ENCODE peak calls at places on chromosomes 13 and 19, in six cellular contexts. X, Y, V, J, C and G are unnamed samples.

GRCh38 chr13:35961002-35961401 is 170.2 kb downstream of the DCLK1 start:
- DNase-seq in X (no peak), Y (no peak), V (no peak), J (no peak), C (no peak), G (no peak)

GRCh38 chr13:75544681-75545333 is 4.8 kb upstream of the UCHL3 start:
- DNase-seq in X (peak; percentile 90), Y (peak; percentile 64), V (no peak), J (no peak), C (no peak), G (peak; percentile 84)

GRCh38 chr19:46040952-46041500 is at the start of gene IGFL4:
- DNase-seq in X (no peak), Y (no peak), V (no peak), J (no peak), C (no peak), G (no peak)

GRCh38 chr13:99416411-99417121 is 84.7 kb upstream of the TM9SF2 start:
- DNase-seq in X (no peak), Y (no peak), V (no peak), J (no peak), C (no peak), G (no peak)

GRCh38 chr13:43227721-43228120 is 204.3 kb downstream of the DNAJC15 start:
- DNase-seq in X (peak; percentile 59), Y (peak; percentile 62), V (no peak), J (no peak), C (no peak), G (no peak)

GRCh38 chr19:10712754-10713153 is 5.1 kb upstream of the DNM2 start:
- DNase-seq in X (no peak), Y (no peak), V (no peak), J (no peak), C (no peak), G (no peak)

GRCh38 chr19:5128932-5129389 is 160.0 kb downstream of the KDM4B start:
- DNase-seq in X (no peak), Y (peak; percentile 50), V (no peak), J (no peak), C (no peak), G (no peak)

GRCh38 chr13:77325371-77325941 is 1.4 kb downstream of the MYCBP2 start:
- DNase-seq in X (no peak), Y (peak; percentile 43), V (no peak), J (no peak), C (no peak), G (peak; percentile 9)

GRCh38 chr13:76884571-76885202 is 1.5 kb downstream of the KCTD12 start:
- DNase-seq in X (peak; percentile 20), Y (peak; percentile 59), V (no peak), J (no peak), C (no peak), G (peak; percentile 42)

GRCh38 chr13:113794086-113794485 is 35.1 kb downstream of the TMEM255B start:
- DNase-seq in X (no peak), Y (no peak), V (no peak), J (no peak), C (no peak), G (no peak)

GRCh38 chr19:39057615-39058014 is 25.3 kb upstream of the FBXO27 start:
- DNase-seq in X (no peak), Y (no peak), V (no peak), J (no peak), C (no peak), G (no peak)

GRCh38 chr13:33312150-33312908 is 26.8 kb upstream of the STARD13 start:
- DNase-seq in X (peak; percentile 37), Y (peak; percentile 28), V (no peak), J (no peak), C (no peak), G (no peak)

GRCh38 chr19:55442372-55443044 is 592 bp downstream of the SHISA7 start:
- DNase-seq in X (no peak), Y (no peak), V (no peak), J (no peak), C (peak; percentile 67), G (no peak)

GRCh38 chr19:56980864-56981263 is 138.9 kb upstream of the USP29 start:
- DNase-seq in X (no peak), Y (no peak), V (no peak), J (no peak), C (no peak), G (no peak)

GRCh38 chr13:84187626-84188025 is 305.4 kb upstream of the SLITRK1 start:
- DNase-seq in X (no peak), Y (no peak), V (no peak), J (no peak), C (no peak), G (no peak)

GRCh38 chr19:19120308-19121156 is 17.7 kb downstream of the TMEM161A start:
- DNase-seq in X (peak; percentile 62), Y (peak; percentile 74), V (peak; percentile 95), J (peak; percentile 99), C (peak; percentile 100), G (peak; percentile 52)

GRCh38 chr19:55310498-55310897 is 14.6 kb downstream of the TMEM150B start:
- DNase-seq in X (no peak), Y (no peak), V (no peak), J (no peak), C (no peak), G (no peak)

GRCh38 chr13:106649495-106649894 is 81.6 kb upstream of the ARGLU1 start:
- DNase-seq in X (peak; percentile 22), Y (no peak), V (no peak), J (no peak), C (no peak), G (no peak)

GRCh38 chr13:99967884-99968520 is 3.6 kb downstream of the ZIC5 start:
- DNase-seq in X (no peak), Y (no peak), V (no peak), J (no peak), C (no peak), G (no peak)

GRCh38 chr13:43085545-43085944 is 62.2 kb downstream of the DNAJC15 start:
- DNase-seq in X (peak; percentile 61), Y (peak; percentile 52), V (no peak), J (no peak), C (no peak), G (no peak)

GRCh38 chr13:48976677-48977625 is 1.2 kb downstream of the FNDC3A start:
- DNase-seq in X (no peak), Y (peak; percentile 40), V (no peak), J (no peak), C (no peak), G (peak; percentile 93)

GRCh38 chr19:18433039-18433691 is 4.8 kb downstream of the ISYNA1 start:
- DNase-seq in X (no peak), Y (peak; percentile 50), V (no peak), J (no peak), C (peak; percentile 63), G (peak; percentile 49)

GRCh38 chr13:111168116-111168515 is 53.0 kb downstream of the ARHGEF7 start:
- DNase-seq in X (no peak), Y (no peak), V (no peak), J (no peak), C (no peak), G (no peak)

GRCh38 chr19:42290523-42291436 is 11.2 kb upstream of the PRR19 start:
- DNase-seq in X (no peak), Y (peak; percentile 54), V (no peak), J (no peak), C (peak; percentile 45), G (peak; percentile 34)

GRCh38 chr19:39613597-39613996 is 11.3 kb downstream of the LGALS13 start:
- DNase-seq in X (no peak), Y (no peak), V (no peak), J (no peak), C (no peak), G (no peak)

GRCh38 chr13:28394422-28394821 is 100.5 kb downstream of the FLT1 start:
- DNase-seq in X (peak; percentile 34), Y (peak; percentile 24), V (no peak), J (no peak), C (no peak), G (no peak)

GRCh38 chr13:35720690-35721554 is 244.4 kb upstream of the MAB21L1 start:
- DNase-seq in X (peak; percentile 46), Y (peak; percentile 57), V (peak; percentile 74), J (peak; percentile 60), C (peak; percentile 80), G (peak; percentile 69)

GRCh38 chr19:29004796-29005195 is 208.2 kb downstream of the UQCRFS1 start:
- DNase-seq in X (no peak), Y (no peak), V (no peak), J (no peak), C (no peak), G (no peak)

GRCh38 chr19:11887618-11888531 is at the start of gene ZNF69:
- DNase-seq in X (peak; percentile 62), Y (peak; percentile 87), V (peak; percentile 89), J (peak; percentile 75), C (peak; percentile 97), G (peak; percentile 93)

GRCh38 chr13:19159181-19159580 is 22.4 kb downstream of the TUBA3C start:
- DNase-seq in X (no peak), Y (no peak), V (no peak), J (no peak), C (no peak), G (no peak)
- H3K14ac ChIP-seq in X (no peak overlapping the region), Y (no peak overlapping the region), V (no peak overlapping the region), J (no peak overlapping the region), C (no peak overlapping the region), G (no peak overlapping the region)

GRCh38 chr19:44757057-44757734 is 8.7 kb downstream of the BCL3 start:
- DNase-seq in X (peak; percentile 73), Y (peak; percentile 85), V (no peak), J (no peak), C (no peak), G (peak; percentile 77)
- H3K27ac ChIP-seq in X (peak overlapping the region; percentile 33), Y (no peak overlapping the region), V (no peak overlapping the region), J (no peak overlapping the region), C (no peak overlapping the region), G (no peak overlapping the region)

DNA sequence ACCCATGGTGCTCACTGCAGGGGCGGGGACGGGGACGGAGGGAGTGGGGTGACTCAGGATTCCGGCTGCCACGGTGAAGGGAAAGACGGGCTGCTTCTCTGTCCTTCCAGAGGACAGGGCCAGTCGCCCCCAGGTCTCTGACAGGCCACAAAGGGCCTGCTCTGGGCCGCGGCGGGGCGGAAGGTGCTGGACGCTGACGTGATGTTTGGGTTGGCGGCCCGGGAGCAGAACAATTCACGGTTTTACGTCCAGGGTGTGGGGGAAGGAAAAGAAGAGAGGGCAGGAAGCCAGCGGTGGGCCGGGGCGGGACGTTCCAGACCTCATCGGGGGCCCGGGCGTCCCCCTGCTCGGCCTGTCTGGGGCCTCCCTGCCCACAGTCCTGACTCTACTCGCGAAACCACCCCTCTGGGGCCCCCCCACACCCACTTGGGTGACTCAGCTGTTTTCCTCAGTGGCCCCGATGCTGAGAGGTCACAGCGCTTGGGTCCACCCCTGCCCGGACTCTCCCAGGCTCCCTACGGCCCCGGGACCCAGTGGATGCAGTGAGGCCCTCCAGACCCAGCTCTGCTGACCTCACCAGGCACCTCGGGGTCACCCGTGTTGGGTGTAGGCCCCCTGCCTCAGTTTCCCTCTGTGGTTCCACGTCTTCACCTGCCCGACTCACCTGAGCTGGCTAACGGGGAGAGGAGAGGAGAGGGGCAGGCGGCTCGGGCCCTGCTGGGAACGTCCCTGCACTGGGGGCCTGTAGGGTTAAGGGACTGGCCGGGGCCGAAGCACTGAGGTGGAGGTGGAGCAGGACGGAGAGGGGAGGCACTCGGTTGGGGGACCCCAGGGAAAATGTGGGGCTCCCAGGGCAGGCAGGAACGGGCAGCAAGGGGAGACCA is 29.2 kb downstream of the PIP5K1C start:
- DNase-seq in X (peak; percentile 56), Y (peak; percentile 85), V (no peak), J (no peak), C (no peak), G (no peak)
- H3K18ac ChIP-seq in X (peak overlapping the region; percentile 47), Y (peak overlapping the region; percentile 83), V (peak overlapping the region; percentile 44), J (no peak overlapping the region), C (no peak overlapping the region), G (peak overlapping the region; percentile 82)

GRCh38 chr13:98041081-98041820 is 87.8 kb downstream of the IPO5 start:
- DNase-seq in X (no peak), Y (no peak), V (no peak), J (no peak), C (no peak), G (no peak)
- H3K14ac ChIP-seq in X (no peak overlapping the region), Y (no peak overlapping the region), V (no peak overlapping the region), J (no peak overlapping the region), C (no peak overlapping the region), G (no peak overlapping the region)